ENCODE peak calls at places on chromosome 2, in six cellular contexts. C is GM12891, I is K562, Q is HepG2, K is H1, Z is GM12878. D is an unnamed sample.

GRCh38 chr2:134500211-134500935 is 218.4 kb downstream of the TMEM163 start:
- DNase-seq in K (no peak), Q (no peak), Z (no peak), I (no peak), C (no peak), D (no peak)

GRCh38 chr2:187962538-187962937 is 329.1 kb upstream of the GULP1 start:
- DNase-seq in Q (no peak), Z (no peak), C (no peak), I (no peak), K (no peak), D (no peak)

GRCh38 chr2:222861411-222862067 is 703 bp downstream of the ACSL3 start:
- DNase-seq in Q (no peak), K (no peak), I (peak), C (peak), Z (no peak), D (peak)

GRCh38 chr2:104944495-104944894 is 90.6 kb downstream of the POU3F3 start:
- DNase-seq in I (no peak), Q (peak), Z (no peak), K (peak), C (no peak), D (no peak)

GRCh38 chr2:47056875-47057731 is 98.0 kb downstream of the STPG4 start:
- DNase-seq in Q (no peak), I (no peak), C (peak), Z (no peak), K (no peak), D (no peak)

GRCh38 chr2:46326231-46326980 is 29.2 kb downstream of the EPAS1 start:
- DNase-seq in Z (no peak), Q (peak), I (peak), C (no peak), K (no peak), D (no peak)

GRCh38 chr2:239663364-239663924 is 262.6 kb upstream of the HDAC4 start:
- DNase-seq in K (no peak), Q (no peak), I (no peak), C (no peak), Z (no peak), D (no peak)

GRCh38 chr2:188519133-188519532 is 227.5 kb downstream of the GULP1 start:
- DNase-seq in Q (no peak), K (no peak), C (no peak), Z (no peak), I (no peak), D (no peak)

GRCh38 chr2:73239776-73240175 is 5.7 kb downstream of the CCT7 start:
- DNase-seq in I (no peak), Z (no peak), C (no peak), Q (no peak), K (no peak), D (no peak)

GRCh38 chr2:114550895-114551793 is 108.7 kb downstream of the DPP10 start:
- DNase-seq in C (peak), Q (peak), Z (no peak), I (no peak), K (peak), D (no peak)

GRCh38 chr2:71742953-71743601 is 289.7 kb downstream of the DYSF start:
- DNase-seq in Z (no peak), C (no peak), Q (no peak), I (peak), K (no peak), D (no peak)

GRCh38 chr2:163987175-163987574 is 251.4 kb upstream of the FIGN start:
- DNase-seq in C (no peak), Q (no peak), Z (no peak), K (no peak), I (no peak), D (no peak)

GRCh38 chr2:37771600-37772088 is 100.2 kb upstream of the CDC42EP3 start:
- DNase-seq in C (no peak), I (no peak), K (no peak), Z (no peak), Q (no peak), D (no peak)

GRCh38 chr2:203330434-203330833 is 2.2 kb downstream of the ABI2 start:
- DNase-seq in Q (no peak), K (no peak), Z (no peak), C (no peak), I (no peak), D (no peak)

GRCh38 chr2:142710336-142710735 is 167.1 kb upstream of the KYNU start:
- DNase-seq in K (no peak), Z (no peak), I (no peak), C (no peak), Q (no peak), D (no peak)

GRCh38 chr2:145484443-145485086 is 964.6 kb upstream of the ZEB2 start:
- DNase-seq in K (no peak), I (peak), Q (no peak), Z (no peak), C (no peak), D (no peak)

GRCh38 chr2:226601881-226602280 is 197.7 kb downstream of the IRS1 start:
- DNase-seq in Z (no peak), K (no peak), Q (no peak), I (no peak), C (no peak), D (no peak)

GRCh38 chr2:71783215-71783614 is 329.9 kb downstream of the DYSF start:
- DNase-seq in Q (no peak), C (no peak), Z (no peak), K (peak), I (no peak), D (no peak)

GRCh38 chr2:13654416-13654815 is 937.7 kb downstream of the TRIB2 start:
- DNase-seq in C (no peak), Z (no peak), K (no peak), I (no peak), Q (no peak), D (no peak)

GRCh38 chr2:222568866-222569265 is 87.0 kb downstream of the FARSB start:
- DNase-seq in Q (no peak), C (no peak), K (no peak), Z (no peak), I (no peak), D (no peak)

GRCh38 chr2:202808754-202809153 is 62.8 kb downstream of the ICA1L start:
- DNase-seq in C (no peak), K (no peak), Q (no peak), Z (no peak), I (no peak), D (no peak)

GRCh38 chr2:6011871-6012380 is 319.7 kb downstream of the SOX11 start:
- DNase-seq in K (no peak), Z (no peak), I (no peak), Q (no peak), C (no peak), D (no peak)

GRCh38 chr2:176872406-176872805 is 340.2 kb upstream of the HNRNPA3 start:
- DNase-seq in C (no peak), Z (no peak), I (no peak), Q (no peak), K (no peak), D (no peak)

GRCh38 chr2:30721241-30721640 is 86.0 kb downstream of the CAPN13 start:
- DNase-seq in C (no peak), Z (no peak), I (no peak), Q (no peak), K (no peak), D (no peak)

GRCh38 chr2:206586609-206587008 is 55.7 kb upstream of the FAM237A start:
- DNase-seq in C (no peak), Q (no peak), K (no peak), Z (no peak), I (no peak), D (no peak)

GRCh38 chr2:221022554-221022953 is 549.5 kb downstream of the EPHA4 start:
- DNase-seq in Q (no peak), C (no peak), I (no peak), Z (no peak), K (no peak), D (no peak)
- TF ChIP-seq POLR2A in Q (no peak), C (no peak), I (no peak), Z (no peak), K (no peak), D (no peak)

GRCh38 chr2:80815259-80815658 is 510.7 kb upstream of the LRRTM1 start:
- DNase-seq in C (no peak), Z (no peak), K (no peak), Q (no peak), I (no peak), D (no peak)
- TF ChIP-seq TAF1 in C (no peak), Z (no peak), K (no peak), Q (no peak), I (no peak), D (no peak)

GRCh38 chr2:191014653-191015020 is 666 bp upstream of the STAT1 start:
- DNase-seq in C (no peak), Z (no peak), I (no peak), K (no peak), Q (no peak), D (no peak)

GRCh38 chr2:191013617-191013875 is 425 bp downstream of the STAT1 start:
- DNase-seq in Q (no peak), I (no peak), Z (no peak), K (no peak), C (no peak), D (no peak)

GRCh38 chr2:191012845-191013616 is 940 bp downstream of the STAT1 start:
- DNase-seq in I (no peak), K (no peak), Q (peak), Z (no peak), C (no peak), D (no peak)

GRCh38 chr2:191015229-191015628 is 1.3 kb upstream of the STAT1 start:
- DNase-seq in Q (no peak), C (no peak), I (no peak), Z (no peak), K (no peak), D (no peak)

DNA sequence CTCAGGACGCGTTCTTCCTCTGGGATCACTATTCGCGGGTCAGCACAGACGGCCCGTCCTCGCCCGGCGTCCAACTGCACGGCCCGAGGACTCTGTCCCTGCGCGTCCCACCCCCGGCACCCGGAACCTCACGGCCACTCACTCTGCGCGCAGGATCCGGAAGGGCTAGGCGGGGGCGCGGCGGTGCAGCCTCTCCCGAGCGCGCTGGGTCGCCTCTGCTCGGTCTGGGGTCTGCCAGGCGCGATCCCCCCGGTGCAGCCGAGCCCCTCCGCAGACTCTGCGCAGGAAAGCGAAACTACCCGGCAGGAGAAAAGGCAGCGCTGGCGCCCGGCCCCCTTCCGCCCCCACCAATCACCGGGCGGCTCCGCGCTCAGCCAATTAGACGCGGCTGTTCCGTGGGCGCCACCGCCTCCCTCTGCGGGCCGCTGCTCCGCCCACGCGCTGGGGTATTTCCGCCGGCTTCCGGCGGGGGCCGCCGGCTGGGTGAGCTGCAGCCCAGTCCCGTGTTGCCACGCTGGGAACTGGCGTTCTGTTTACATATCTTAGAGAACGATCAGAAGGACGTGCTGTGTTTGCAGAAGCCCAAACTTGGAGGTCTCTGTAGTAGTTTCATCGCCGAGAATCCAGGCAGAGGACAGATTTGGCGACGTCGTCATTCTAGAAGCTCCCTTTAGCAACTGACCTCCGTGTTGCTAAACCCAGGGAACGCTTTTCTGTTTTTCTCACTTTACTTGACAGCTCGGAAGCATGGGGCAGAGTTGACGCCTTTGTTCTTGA is at the start of gene STAT1:
- DNase-seq in Q (peak), I (peak), K (peak), C (peak), Z (peak), D (peak)
- TF ChIP-seq POLR2A in Q (peak), I (peak), K (peak), C (peak), Z (peak), D (peak)

GRCh38 chr2:40554665-40555294 is 102.9 kb upstream of the SLC8A1 start:
- DNase-seq in Z (peak), I (peak), C (no peak), Q (peak), K (peak), D (no peak)
- TF ChIP-seq TAF1 in Z (no peak), I (no peak), C (no peak), Q (no peak), K (no peak), D (no peak)

GRCh38 chr2:171553858-171554257 is 31.6 kb downstream of the CYBRD1 start:
- DNase-seq in Q (peak), C (no peak), K (no peak), Z (no peak), I (peak), D (no peak)
- TF ChIP-seq POLR2A in Q (peak), C (no peak), K (no peak), Z (no peak), I (peak), D (no peak)

GRCh38 chr2:7725132-7725849 is 808.1 kb downstream of the RNF144A start:
- DNase-seq in C (no peak), Q (no peak), I (no peak), Z (peak), K (no peak), D (no peak)
- TF ChIP-seq TAF1 in C (no peak), Q (no peak), I (no peak), Z (no peak), K (no peak), D (no peak)

GRCh38 chr2:70086278-70086837 is 919 bp upstream of the PCBP1 start:
- DNase-seq in K (peak), Q (peak), I (peak), Z (peak), C (no peak), D (peak)
- TF ChIP-seq POLR2A in K (no peak), Q (peak), I (peak), Z (peak), C (peak), D (peak)

DNA sequence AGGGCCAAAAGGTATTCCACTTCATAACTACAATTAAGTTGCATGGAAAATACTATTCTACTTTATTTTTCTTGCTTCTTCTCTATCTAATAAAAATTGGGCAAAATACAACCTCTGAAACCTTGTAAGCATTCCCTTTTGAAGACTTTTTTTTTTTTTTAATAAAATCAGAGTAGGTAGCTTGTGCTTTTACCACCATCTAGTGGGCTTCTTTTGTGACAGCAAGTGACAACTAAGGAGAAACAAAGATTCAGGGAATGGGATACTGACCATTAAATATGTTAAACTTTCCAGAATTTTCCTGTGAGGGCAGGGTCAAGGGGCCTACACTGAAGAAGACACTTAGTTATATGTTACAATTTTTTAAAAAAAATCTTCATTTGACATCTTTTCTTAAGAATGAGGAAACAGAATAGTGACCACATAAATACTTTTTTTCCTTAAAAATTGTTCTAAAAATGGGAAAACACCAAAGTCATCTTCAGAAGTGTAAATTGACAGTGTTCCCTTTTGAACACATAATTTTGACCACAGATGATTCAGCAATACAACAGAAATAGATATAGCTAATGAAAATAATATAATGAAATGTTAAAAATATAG is 1183.2 kb upstream of the ACVR2A start:
- DNase-seq in I (peak), K (no peak), Q (peak), C (no peak), Z (no peak), D (no peak)
- TF ChIP-seq TAF1 in I (no peak), K (no peak), Q (no peak), C (no peak), Z (no peak), D (no peak)

DNA sequence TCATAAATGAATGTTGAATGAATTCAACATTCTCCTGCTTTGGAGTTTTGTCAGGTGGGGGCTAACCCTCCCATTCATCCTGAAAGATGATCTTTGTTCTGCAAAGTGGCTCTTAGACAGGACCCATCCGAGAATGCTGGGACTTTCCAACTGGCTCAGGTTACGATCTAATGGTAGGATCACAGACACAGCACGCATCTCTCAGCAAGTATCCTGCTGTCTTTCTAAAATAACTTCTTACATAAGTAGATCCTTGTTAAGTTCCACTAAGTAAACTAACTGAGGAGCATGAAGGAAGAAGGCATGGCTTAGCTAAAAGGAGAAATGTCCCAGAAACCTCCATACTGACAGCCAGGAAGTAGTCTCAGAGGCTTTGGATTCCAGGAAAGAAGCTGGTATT is 23.7 kb downstream of the CYP27A1 start:
- DNase-seq in Z (peak), I (no peak), Q (peak), C (no peak), K (no peak), D (no peak)
- TF ChIP-seq POLR2A in Z (no peak), I (no peak), Q (no peak), C (no peak), K (no peak), D (no peak)